ENCODE peak calls at places on chromosomes 7 and 10, in seven cellular contexts. E is mesendoderm, Q is H9, I is IMR-90, L is mesenchymal stem cell, B is trophoblast cell, M is H1. Y is an unnamed sample.

GRCh38 chr7:31493714-31494181 is 20.1 kb upstream of the ITPRID1 start:
- DNase-seq in E (peak), I (no peak), B (peak), M (peak), L (no peak), Q (peak), Y (no peak)

GRCh38 chr10:48779546-48780152 is 95.0 kb downstream of the WDFY4 start:
- DNase-seq in B (no peak), M (no peak), I (no peak), L (no peak), E (no peak), Q (no peak), Y (no peak)

GRCh38 chr10:132649651-132650360 is 112.2 kb downstream of the INPP5A start:
- DNase-seq in B (no peak), I (no peak), E (no peak), Q (no peak), M (no peak), L (no peak), Y (no peak)

GRCh38 chr10:67492317-67493019 is 203.5 kb downstream of the CTNNA3 start:
- DNase-seq in E (no peak), I (peak), M (no peak), B (no peak), L (peak), Q (no peak), Y (no peak)

GRCh38 chr7:155448632-155449007 is 9.3 kb upstream of the EN2 start:
- DNase-seq in I (no peak), M (no peak), E (peak), B (no peak), L (no peak), Q (no peak), Y (peak)

GRCh38 chr7:146961617-146962016 is 845.0 kb downstream of the CNTNAP2 start:
- DNase-seq in I (no peak), B (no peak), E (peak), M (no peak), Q (no peak), L (peak), Y (no peak)

GRCh38 chr7:129037585-129037984 is 17.3 kb downstream of the TNPO3 start:
- DNase-seq in L (no peak), B (no peak), M (no peak), Q (no peak), E (peak), I (no peak), Y (no peak)

GRCh38 chr7:116139007-116139406 is 71.3 kb upstream of the TES start:
- DNase-seq in L (no peak), E (peak), Q (no peak), I (peak), B (no peak), M (no peak), Y (peak)

GRCh38 chr10:29276251-29276850 is 12.5 kb upstream of the LYZL1 start:
- DNase-seq in L (peak), I (no peak), M (no peak), B (no peak), E (no peak), Q (no peak), Y (no peak)

GRCh38 chr7:36758879-36759278 is 34.6 kb upstream of the AOAH start:
- DNase-seq in I (no peak), Q (no peak), B (no peak), M (no peak), L (no peak), E (no peak), Y (no peak)

GRCh38 chr7:75596727-75597614 is 104.9 kb downstream of the SPDYE5 start:
- DNase-seq in I (peak), M (no peak), E (no peak), L (peak), Q (no peak), B (peak), Y (no peak)

GRCh38 chr10:49080071-49080470 is 35.3 kb downstream of the VSTM4 start:
- DNase-seq in E (no peak), M (no peak), B (no peak), I (peak), Q (no peak), L (peak), Y (no peak)

GRCh38 chr7:80481196-80481884 is 30.5 kb downstream of the GNAT3 start:
- DNase-seq in L (no peak), I (no peak), Q (no peak), B (peak), E (peak), M (peak), Y (no peak)

GRCh38 chr7:50978633-50979215 is 196.0 kb upstream of the GRB10 start:
- DNase-seq in L (peak), E (peak), M (no peak), I (no peak), B (no peak), Q (no peak), Y (no peak)

GRCh38 chr10:133102415-133103095 is 14.8 kb downstream of the ADGRA1 start:
- DNase-seq in M (no peak), E (no peak), Q (no peak), I (no peak), B (no peak), L (no peak), Y (no peak)

GRCh38 chr7:138738551-138739335 is 37.6 kb upstream of the SVOPL start:
- DNase-seq in B (peak), M (peak), I (peak), E (peak), Q (peak), L (peak), Y (peak)

GRCh38 chr7:69631131-69631530 is 32.9 kb downstream of the AUTS2 start:
- DNase-seq in M (no peak), I (no peak), E (no peak), B (no peak), L (no peak), Q (no peak), Y (no peak)

GRCh38 chr7:155543011-155543881 is 3.1 kb downstream of the CNPY1 start:
- DNase-seq in B (no peak), E (peak), L (no peak), I (peak), M (no peak), Q (peak), Y (no peak)

GRCh38 chr7:2575733-2576350 is 17.1 kb downstream of the IQCE start:
- DNase-seq in M (no peak), B (no peak), Q (no peak), I (peak), L (no peak), E (no peak), Y (no peak)

GRCh38 chr7:5472432-5473315 is 49.0 kb upstream of the TNRC18 start:
- DNase-seq in M (no peak), Q (no peak), I (no peak), L (no peak), E (no peak), B (no peak), Y (no peak)

GRCh38 chr7:83414947-83415346 is 234.0 kb downstream of the SEMA3E start:
- DNase-seq in M (no peak), E (no peak), B (no peak), L (no peak), Q (no peak), I (no peak), Y (no peak)

GRCh38 chr10:69829792-69830191 is 28.1 kb downstream of the COL13A1 start:
- DNase-seq in M (no peak), L (no peak), Q (no peak), B (no peak), E (no peak), I (no peak), Y (no peak)

GRCh38 chr10:12010353-12010752 is 32.3 kb downstream of the UPF2 start:
- DNase-seq in M (no peak), B (no peak), Q (no peak), E (no peak), L (no peak), I (no peak), Y (no peak)

GRCh38 chr10:3924344-3924743 is 139.3 kb upstream of the KLF6 start:
- DNase-seq in L (peak), Q (no peak), M (no peak), B (peak), E (no peak), I (peak), Y (no peak)

GRCh38 chr7:155371884-155372781 is 74.5 kb downstream of the INSIG1 start:
- DNase-seq in M (no peak), L (no peak), B (no peak), E (no peak), Q (no peak), I (no peak), Y (no peak)

GRCh38 chr7:149385195-149385955 is 75.5 kb downstream of the ZNF777 start:
- DNase-seq in M (no peak), B (no peak), E (no peak), Q (no peak), I (no peak), L (no peak), Y (no peak)

GRCh38 chr7:127683776-127684681 is 32.0 kb downstream of the SND1 start:
- DNase-seq in L (no peak), M (no peak), I (no peak), Q (no peak), B (no peak), E (peak), Y (no peak)

GRCh38 chr7:74013539-74014272 is 14.3 kb upstream of the ELN start:
- DNase-seq in B (no peak), E (no peak), M (no peak), Q (no peak), I (no peak), L (no peak), Y (no peak)

GRCh38 chr7:155276800-155277375 is 20.8 kb upstream of the INSIG1 start:
- DNase-seq in L (no peak), M (no peak), E (no peak), B (no peak), Q (no peak), I (no peak), Y (no peak)

GRCh38 chr7:98223351-98223897 is 12.2 kb downstream of the BHLHA15 start:
- DNase-seq in I (no peak), B (no peak), M (no peak), L (no peak), Q (no peak), E (no peak), Y (no peak)

GRCh38 chr7:158393926-158394625 is 193.5 kb downstream of the PTPRN2 start:
- DNase-seq in Q (no peak), L (no peak), M (no peak), I (no peak), B (no peak), E (no peak), Y (no peak)

GRCh38 chr10:42951486-42952251 is 125.2 kb upstream of the RET start:
- DNase-seq in Q (peak), B (no peak), M (no peak), I (no peak), L (no peak), E (peak), Y (peak)

GRCh38 chr10:19828278-19829049 is 12.2 kb downstream of the PLXDC2 start:
- DNase-seq in E (peak), Q (peak), B (no peak), I (no peak), L (no peak), M (no peak), Y (no peak)

GRCh38 chr7:69640216-69640615 is 41.9 kb downstream of the AUTS2 start:
- DNase-seq in M (no peak), I (no peak), E (no peak), B (no peak), L (no peak), Q (no peak), Y (no peak)

GRCh38 chr7:43071604-43072003 is 40.8 kb upstream of the HECW1 start:
- DNase-seq in E (peak), I (peak), Q (peak), M (peak), L (peak), B (no peak), Y (peak)

GRCh38 chr7:130288829-130289228 is 4.1 kb upstream of the CPA4 start:
- DNase-seq in B (no peak), L (no peak), M (no peak), I (no peak), Q (no peak), E (no peak), Y (no peak)
- H2AK5ac ChIP-seq in B (no peak), L (peak), M (no peak), I (peak), Q (no peak), E (no peak), Y (no peak)

DNA sequence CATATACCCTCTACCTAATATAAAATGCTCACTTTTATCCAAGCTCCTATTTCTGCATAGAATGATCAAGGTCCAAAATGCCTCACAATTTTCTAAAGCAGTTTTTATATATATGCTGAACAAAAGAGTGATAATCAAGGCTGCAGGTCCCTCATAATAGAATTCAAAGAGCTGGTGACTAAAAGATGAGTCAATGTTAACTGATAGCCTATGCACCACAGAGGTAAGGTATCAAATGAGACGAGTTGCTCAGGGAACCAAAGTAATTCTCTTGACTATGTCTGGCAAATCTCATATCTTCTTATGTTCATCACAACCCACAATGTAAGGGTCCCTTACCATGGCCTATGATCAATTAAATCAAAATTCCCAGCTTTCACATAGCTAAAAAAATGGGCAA is 15.2 kb downstream of the PDZD8 start:
- DNase-seq in B (no peak), M (no peak), E (no peak), I (peak), Q (no peak), L (no peak), Y (no peak)
- H3K4me2 ChIP-seq in B (no peak), M (no peak), E (no peak), I (no peak), Q (no peak), L (peak), Y (no peak)

DNA sequence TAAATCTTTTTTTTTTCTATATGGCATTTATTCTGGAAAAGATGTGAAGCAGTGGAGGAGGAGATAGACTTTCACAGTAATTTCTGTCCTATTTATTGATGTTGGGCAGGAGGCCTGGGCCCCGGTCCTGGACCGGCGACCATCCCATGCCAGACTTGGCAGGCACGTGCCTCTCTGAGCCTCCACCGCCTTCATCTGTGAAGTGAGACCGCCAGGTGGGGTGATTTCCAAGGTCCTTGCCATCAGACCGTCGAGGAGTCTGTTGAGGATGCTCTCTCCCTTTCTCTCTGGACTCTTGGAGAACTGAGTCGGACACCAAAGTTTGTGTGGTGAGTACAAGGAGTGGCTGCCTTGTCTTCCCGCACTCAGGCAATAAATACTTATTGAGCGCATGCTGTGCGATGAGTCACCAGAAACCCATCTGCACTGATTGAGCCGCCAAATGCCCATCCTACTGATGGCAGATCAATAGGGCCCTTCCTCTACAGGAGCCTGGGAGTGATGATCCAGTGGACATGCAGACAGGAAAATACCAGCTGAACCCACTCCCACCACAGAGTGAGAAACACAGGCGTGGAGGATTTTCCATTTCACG is 11.3 kb upstream of the PRKAG2 start:
- DNase-seq in B (no peak), Q (no peak), I (no peak), L (no peak), M (no peak), E (no peak), Y (no peak)
- H2BK120ac ChIP-seq in B (no peak), Q (no peak), I (no peak), L (no peak), M (no peak), E (no peak), Y (no peak)

DNA sequence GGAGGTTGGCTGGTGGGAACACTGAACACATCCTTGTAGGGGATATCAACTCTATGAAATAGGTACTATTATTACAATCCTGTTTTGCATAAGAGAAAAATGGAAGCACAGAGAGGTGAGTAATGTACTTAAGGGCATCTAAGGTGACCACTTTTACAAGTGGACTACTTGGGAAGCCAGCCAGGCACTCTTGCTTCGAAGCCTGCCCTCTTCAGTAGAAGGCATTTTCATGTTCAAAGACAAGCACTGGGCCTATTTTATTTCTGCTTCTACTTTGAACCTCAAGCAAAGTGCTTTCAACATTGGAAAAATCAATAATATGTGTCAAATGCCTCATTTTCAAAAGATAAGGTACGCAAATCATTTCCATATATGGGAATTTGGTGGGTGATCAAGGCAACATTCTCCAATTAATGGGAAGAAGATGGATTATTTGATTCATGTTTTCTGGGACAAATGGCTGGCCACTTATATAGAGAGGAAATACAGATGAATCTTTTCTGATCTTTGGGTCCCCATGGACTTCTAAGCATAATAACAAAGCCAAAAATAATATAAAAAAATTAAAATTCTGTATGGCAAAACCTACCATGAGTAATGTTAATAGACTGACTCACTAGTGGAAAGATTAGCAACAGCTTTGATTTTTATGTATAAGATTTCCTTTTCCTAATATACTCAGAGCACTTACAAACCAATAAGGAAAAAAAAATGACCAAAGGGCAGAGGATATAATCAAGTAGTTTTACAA is 270.2 kb downstream of the FRMD4A start:
- DNase-seq in I (no peak), L (no peak), Q (no peak), M (no peak), E (no peak), B (no peak), Y (no peak)
- H2AK5ac ChIP-seq in I (no peak), L (no peak), Q (no peak), M (no peak), E (no peak), B (no peak), Y (no peak)

GRCh38 chr7:44750921-44751571 is 2.4 kb downstream of the ZMIZ2 start:
- DNase-seq in Q (no peak), L (peak), I (peak), M (no peak), E (no peak), B (no peak), Y (no peak)
- H3K4me2 ChIP-seq in Q (no peak), L (peak), I (peak), M (peak), E (no peak), B (no peak), Y (no peak)

DNA sequence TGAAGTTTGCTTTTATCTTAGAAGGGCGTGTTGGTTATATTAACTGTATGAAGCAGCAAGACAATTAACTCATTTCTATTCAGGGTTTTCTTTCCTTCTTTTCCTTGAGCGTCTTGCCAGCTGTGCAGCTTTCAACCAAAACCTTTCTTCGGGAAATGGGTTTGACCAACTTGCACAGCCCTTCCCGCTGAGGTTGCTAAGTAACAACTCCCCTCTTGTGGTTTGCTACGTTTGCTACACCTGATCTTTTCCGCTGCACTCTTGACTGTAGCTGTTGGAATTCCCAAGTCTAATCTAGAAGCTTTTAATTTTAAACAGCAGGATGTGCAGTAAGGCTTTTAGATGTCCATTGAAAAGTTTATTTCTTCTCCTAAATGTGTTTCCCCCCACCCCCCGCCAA is 116.9 kb downstream of the CDCA7L start:
- DNase-seq in B (no peak), L (no peak), M (no peak), Q (peak), I (no peak), E (peak), Y (peak)
- H2BK120ac ChIP-seq in B (no peak), L (no peak), M (no peak), Q (no peak), I (no peak), E (no peak), Y (no peak)

DNA sequence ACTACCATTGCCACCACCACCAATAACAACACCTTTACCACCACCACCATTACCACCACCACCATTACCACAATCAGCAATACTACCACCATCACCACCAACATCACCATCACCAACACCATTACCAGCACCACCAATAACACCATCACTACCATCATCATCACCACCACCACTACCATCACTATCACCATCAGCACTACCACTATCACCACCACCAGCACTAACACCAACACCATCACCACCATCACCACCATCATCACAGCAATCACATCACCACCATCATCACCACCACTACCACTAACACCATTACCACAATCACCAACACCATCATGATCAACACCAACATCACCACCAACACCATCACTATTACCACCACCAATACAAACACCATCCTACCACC is 249.5 kb downstream of the GRID1 start:
- DNase-seq in L (no peak), B (no peak), Q (no peak), I (no peak), E (no peak), M (no peak), Y (no peak)
- H2AK5ac ChIP-seq in L (no peak), B (no peak), Q (no peak), I (no peak), E (no peak), M (peak), Y (no peak)

Y was measured in neuronal stem cell.